ENCODE peak calls at places on chromosomes 4 and X, in nine cellular contexts. F is NCI-H2107, T is uterus, G is immature natural killer cell, Z is fibroblast of pulmonary artery, P is T-helper 2 cell, B is retina, E is iris pigment epithelial cell, S is NCI-H345. C is an unnamed sample.
A peak's percentile ranks its signal among the peaks of the same experiment; 100 is the strongest.

GRCh38 chrX:44314259-44314734 is 29.2 kb downstream of the EFHC2 start:
- DNase-seq in E (peak; percentile 62), B (peak; percentile 3), S (no peak), P (no peak), Z (peak; percentile 76), T (no peak), F (no peak), G (peak; percentile 31), C (no peak)

GRCh38 chrX:5474282-5474681 is 754.4 kb downstream of the NLGN4X start:
- DNase-seq in E (no peak), P (no peak), Z (no peak), T (no peak), S (no peak), F (no peak), B (no peak), G (no peak), C (no peak)

GRCh38 chr4:164359881-164360280 is 394.1 kb upstream of the SMIM31 start:
- DNase-seq in S (no peak), F (no peak), B (no peak), P (no peak), E (no peak), Z (no peak), T (no peak), G (no peak), C (no peak)

GRCh38 chr4:44257461-44257860 is 191.1 kb downstream of the KCTD8 start:
- DNase-seq in F (no peak), S (no peak), P (no peak), G (no peak), Z (peak; percentile 34), B (peak; percentile 6), E (no peak), T (no peak), C (no peak)

GRCh38 chrX:10017866-10018265 is 50.7 kb downstream of the CLDN34 start:
- DNase-seq in B (no peak), E (peak; percentile 86), G (no peak), P (no peak), T (no peak), S (no peak), Z (peak; percentile 75), F (no peak), C (no peak)

GRCh38 chr4:115841873-115842272 is 728.5 kb upstream of the NDST4 start:
- DNase-seq in G (no peak), Z (no peak), P (no peak), T (no peak), E (no peak), F (no peak), S (no peak), B (no peak), C (no peak)

GRCh38 chr4:117783716-117784115 is 250.6 kb upstream of the NDST3 start:
- DNase-seq in P (no peak), E (peak; percentile 21), F (no peak), G (no peak), T (no peak), S (no peak), B (peak; percentile 28), Z (no peak), C (peak; percentile 35)

GRCh38 chrX:30663317-30663716 is 10.1 kb downstream of the GK start:
- DNase-seq in T (no peak), F (no peak), B (no peak), P (no peak), E (no peak), S (no peak), G (no peak), Z (no peak), C (no peak)

GRCh38 chrX:17700976-17701375 is 36.3 kb upstream of the SCML1 start:
- DNase-seq in G (no peak), E (no peak), T (no peak), S (no peak), F (no peak), P (no peak), Z (no peak), B (no peak), C (no peak)

GRCh38 chrX:38973327-38973726 is 172.1 kb downstream of the MID1IP1 start:
- DNase-seq in F (no peak), B (no peak), P (no peak), E (no peak), T (no peak), G (no peak), S (no peak), Z (peak; percentile 47), C (no peak)

GRCh38 chr4:108117473-108118182 is 51.1 kb downstream of the LEF1 start:
- DNase-seq in T (no peak), B (no peak), E (peak; percentile 5), S (no peak), F (no peak), P (no peak), Z (no peak), G (no peak), C (no peak)

GRCh38 chr4:146621-147020 is 22.3 kb downstream of the ZNF718 start:
- DNase-seq in Z (no peak), B (no peak), S (no peak), T (no peak), F (no peak), P (no peak), E (no peak), G (no peak), C (no peak)

GRCh38 chrX:37690123-37690522 is 4.5 kb downstream of the XK start:
- DNase-seq in E (no peak), T (no peak), F (no peak), S (no peak), Z (no peak), P (no peak), B (no peak), G (no peak), C (no peak)

C was measured in NCI-H82.